ENCODE peak calls at places on chromosomes 12 and 14, in four cellular contexts. R, J, K and L are unnamed samples.

GRCh38 chr12:127214196-127214595 is 1052.8 kb upstream of the TMEM132C start:
- DNase-seq in J (no peak), R (no peak), K (no peak), L (no peak)

GRCh38 chr12:27081668-27082091 is 698 bp downstream of the C12orf71 start:
- DNase-seq in J (no peak), K (no peak), R (no peak), L (no peak)

GRCh38 chr14:51870620-51871019 is 10.2 kb downstream of the GNG2 start:
- DNase-seq in J (no peak), R (no peak), K (no peak), L (no peak)

GRCh38 chr12:64137117-64137516 is 85.0 kb downstream of the KICS2 start:
- DNase-seq in K (no peak), R (no peak), J (no peak), L (no peak)

GRCh38 chr12:57095440-57095839 is 6.5 kb downstream of the NAB2 start:
- DNase-seq in J (no peak), R (no peak), K (no peak), L (no peak)

GRCh38 chr12:20486233-20486632 is 117.9 kb downstream of the PDE3A start:
- DNase-seq in J (no peak), K (no peak), R (no peak), L (no peak)

GRCh38 chr14:47179906-47180305 is 495.5 kb downstream of the MDGA2 start:
- DNase-seq in K (no peak), R (no peak), J (no peak), L (no peak)

GRCh38 chr12:39145175-39145999 is 240.0 kb upstream of the CPNE8 start:
- DNase-seq in R (no peak), J (no peak), K (peak; percentile 78), L (no peak)

GRCh38 chr12:65278576-65279386 is at the start of gene MSRB3:
- DNase-seq in K (peak; percentile 91), R (no peak), J (peak; percentile 21), L (no peak)

GRCh38 chr14:32252030-32252670 is 49.1 kb upstream of the RNU6-8 start:
- DNase-seq in J (peak; percentile 14), K (no peak), R (peak; percentile 38), L (no peak)

GRCh38 chr14:80996049-80996901 is 40.9 kb downstream of the TSHR start:
- DNase-seq in K (no peak), J (no peak), R (no peak), L (no peak)

GRCh38 chr14:31596691-31597090 is 35.5 kb downstream of the NUBPL start:
- DNase-seq in R (no peak), J (no peak), K (no peak), L (no peak)

GRCh38 chr14:45085004-45085403 is 1.1 kb downstream of the PRPF39 start:
- DNase-seq in K (no peak), J (no peak), R (no peak), L (no peak)

GRCh38 chr14:20048202-20048601 is 11.6 kb upstream of the OR4L1 start:
- DNase-seq in K (no peak), J (no peak), R (no peak), L (no peak)

GRCh38 chr14:103003850-103004249 is 53.5 kb downstream of the CDC42BPB start:
- DNase-seq in K (no peak), J (no peak), R (no peak), L (no peak)

GRCh38 chr14:101330416-101331140 is 230.7 kb upstream of the DIO3 start:
- DNase-seq in K (no peak), R (no peak), J (no peak), L (no peak)

GRCh38 chr12:19409376-19409775 is 29.9 kb upstream of the AEBP2 start:
- DNase-seq in J (no peak), R (no peak), K (no peak), L (no peak)

GRCh38 chr14:74630881-74631690 is 19.0 kb upstream of the LTBP2 start:
- DNase-seq in R (no peak), K (no peak), J (no peak), L (no peak)

GRCh38 chr14:64186231-64187129 is 107.7 kb downstream of the ESR2 start:
- DNase-seq in J (no peak), K (no peak), R (no peak), L (no peak)

GRCh38 chr12:59055204-59055839 is 135.0 kb upstream of the LRIG3 start:
- DNase-seq in J (no peak), K (no peak), R (no peak), L (no peak)

GRCh38 chr12:62632521-62632920 is 165.9 kb downstream of the MON2 start:
- DNase-seq in K (peak; percentile 82), R (no peak), J (no peak), L (no peak)

GRCh38 chr14:105087308-105087962 is 22.2 kb upstream of the GPR132 start:
- DNase-seq in J (no peak), R (no peak), K (peak; percentile 86), L (no peak)

GRCh38 chr14:68036203-68036602 is 216.6 kb downstream of the RAD51B start:
- DNase-seq in R (no peak), J (no peak), K (no peak), L (no peak)

GRCh38 chr12:54660320-54660962 is 12.3 kb upstream of the DCD start:
- DNase-seq in J (no peak), K (no peak), R (no peak), L (no peak)

GRCh38 chr12:74624206-74624605 is 86.6 kb downstream of the ATXN7L3B start:
- DNase-seq in K (no peak), R (no peak), J (no peak), L (no peak)

GRCh38 chr14:32430326-32430725 is 101.2 kb downstream of the AKAP6 start:
- DNase-seq in K (no peak), R (no peak), J (no peak), L (no peak)

GRCh38 chr12:48486679-48487078 is 4.4 kb downstream of the C12orf54 start:
- DNase-seq in K (no peak), R (no peak), J (no peak), L (no peak)

GRCh38 chr14:99158646-99159165 is 113.3 kb downstream of the BCL11B start:
- DNase-seq in K (no peak), J (no peak), R (no peak), L (no peak)

GRCh38 chr12:43826681-43827458 is 9.0 kb upstream of the TMEM117 start:
- DNase-seq in R (no peak), J (no peak), K (no peak), L (no peak)

GRCh38 chr14:69045857-69046351 is 66.8 kb upstream of the ACTN1 start:
- DNase-seq in R (no peak), J (no peak), K (no peak), L (no peak)

GRCh38 chr12:40105265-40105514 is 691 bp downstream of the SLC2A13 start:
- DNase-seq in K (peak; percentile 91), J (no peak), R (no peak), L (no peak)

GRCh38 chr14:94029671-94030203 is 3.6 kb downstream of the OTUB2 start:
- DNase-seq in J (no peak), K (no peak), R (no peak), L (no peak)

GRCh38 chr12:6996040-6996441 is 22.2 kb downstream of the LPCAT3 start:
- DNase-seq in R (no peak), J (no peak), K (no peak), L (no peak)

GRCh38 chr12:116520801-116521471 is 38.2 kb upstream of the MAP1LC3B2 start:
- DNase-seq in J (no peak), K (no peak), R (no peak), L (no peak)

GRCh38 chr12:87323369-87323768 is 705.8 kb downstream of the C12orf50 start:
- DNase-seq in K (no peak), J (no peak), R (no peak), L (no peak)

GRCh38 chr12:71438670-71439361 is 782 bp upstream of the LGR5 start:
- DNase-seq in K (no peak), J (no peak), R (no peak), L (no peak)

GRCh38 chr12:54701940-54702592 is 53.9 kb upstream of the DCD start:
- DNase-seq in K (no peak), J (no peak), R (no peak), L (no peak)

GRCh38 chr12:92827836-92828431 is 101.2 kb downstream of the EEA1 start:
- DNase-seq in J (no peak), R (peak; percentile 50), K (no peak), L (no peak)
- TF ChIP-seq CTCF in J (no peak), R (peak; percentile 64), K (no peak), L (peak; percentile 29)

DNA sequence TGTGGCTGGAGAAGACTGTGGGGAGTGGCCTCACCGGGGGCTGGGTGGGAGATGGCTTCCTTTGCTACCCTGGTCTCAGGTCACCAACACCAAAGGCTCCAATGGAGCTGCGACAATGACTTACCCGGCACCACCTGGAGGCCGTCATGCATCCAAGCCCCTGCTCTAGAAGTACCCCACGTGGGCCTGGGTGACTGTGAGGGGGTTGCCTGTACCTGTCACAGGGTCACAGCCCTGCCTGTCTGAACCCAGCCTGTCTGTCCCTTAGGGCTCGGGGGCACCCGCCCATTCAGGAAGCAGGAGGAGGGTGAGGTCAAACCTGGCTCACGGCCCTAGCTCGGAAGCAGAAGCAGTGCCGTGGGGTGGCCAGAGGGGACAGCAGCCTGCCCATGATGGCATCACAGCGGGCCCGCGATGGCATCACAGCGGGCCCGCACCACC is 18.9 kb downstream of the ABCB9 start:
- DNase-seq in R (no peak), J (no peak), K (peak; percentile 82), L (peak; percentile 28)
- TF ChIP-seq CTCF in R (no peak), J (no peak), K (no peak), L (no peak)

GRCh38 chr14:55138091-55138490 is 9.0 kb downstream of the LGALS3 start:
- DNase-seq in J (no peak), K (no peak), R (no peak), L (no peak)
- TF ChIP-seq CTCF in J (no peak), K (no peak), R (no peak), L (no peak)

GRCh38 chr12:22283508-22283907 is 51.0 kb downstream of the ST8SIA1 start:
- DNase-seq in K (no peak), R (no peak), J (no peak), L (no peak)
- TF ChIP-seq CTCF in K (no peak), R (no peak), J (peak; percentile 17), L (no peak)

GRCh38 chr12:122352394-122352793 is 70.1 kb downstream of the CLIP1 start:
- DNase-seq in K (no peak), J (no peak), R (no peak), L (no peak)

GRCh38 chr12:122354958-122355641 is 67.4 kb downstream of the CLIP1 start:
- DNase-seq in J (no peak), K (no peak), R (no peak), L (no peak)

GRCh38 chr12:122355702-122356101 is 66.8 kb downstream of the CLIP1 start:
- DNase-seq in K (no peak), R (no peak), J (no peak), L (no peak)

GRCh38 chr12:122350444-122350843 is 72.0 kb downstream of the CLIP1 start:
- DNase-seq in J (peak; percentile 18), K (no peak), R (no peak), L (no peak)

GRCh38 chr12:122356192-122356635 is 66.3 kb downstream of the CLIP1 start:
- DNase-seq in R (peak; percentile 27), K (no peak), J (no peak), L (peak; percentile 28)
- TF ChIP-seq CTCF in R (peak; percentile 90), K (peak; percentile 73), J (peak; percentile 66), L (peak; percentile 85)

DNA sequence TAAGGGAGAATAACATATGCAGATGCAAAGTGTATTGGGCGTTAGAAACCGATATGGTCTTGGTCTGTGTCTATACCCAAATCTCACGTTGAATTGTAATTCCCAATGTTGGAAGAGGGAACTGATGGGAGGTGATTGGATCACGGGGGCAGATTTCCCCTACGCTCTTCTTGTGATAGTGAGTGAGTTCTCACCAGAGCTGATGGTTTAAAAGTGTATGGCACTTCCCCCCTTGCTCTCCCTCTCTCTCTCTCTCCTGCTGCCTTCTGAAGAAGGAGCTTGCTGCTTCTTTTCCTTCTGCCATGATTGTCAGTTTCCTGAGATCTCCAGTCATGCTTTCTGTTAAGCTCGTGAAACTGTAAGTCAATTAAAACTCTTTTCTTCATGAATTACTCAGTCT is 1891.2 kb upstream of the FLRT2 start:
- DNase-seq in R (no peak), K (no peak), J (no peak), L (no peak)
- TF ChIP-seq CTCF in R (no peak), K (no peak), J (no peak), L (no peak)